ENCODE peak calls at places on chromosomes 6 and 20, in four cellular contexts. S is GM12891, Y is GM12878, N is SK-N-SH. F is an unnamed sample.

GRCh38 chr6:47106216-47106615 is 64.1 kb upstream of the ADGRF1 start:
- DNase-seq in N (no peak), S (no peak), Y (no peak), F (no peak)

GRCh38 chr6:52616271-52616670 is 39.4 kb upstream of the TRAM2 start:
- DNase-seq in N (no peak), Y (no peak), S (no peak), F (no peak)

GRCh38 chr20:60010689-60011417 is 52.6 kb downstream of the CDH26 start:
- DNase-seq in Y (no peak), S (no peak), N (no peak), F (no peak)

GRCh38 chr20:14951105-14951504 is 613.7 kb upstream of the FLRT3 start:
- DNase-seq in S (no peak), N (no peak), Y (no peak), F (no peak)

GRCh38 chr6:63802606-63803206 is 167.1 kb downstream of the PHF3 start:
- DNase-seq in S (no peak), N (peak), Y (no peak), F (no peak)

GRCh38 chr6:14212020-14212419 is 94.4 kb downstream of the CD83 start:
- DNase-seq in Y (no peak), S (no peak), N (no peak), F (no peak)

GRCh38 chr6:115573866-115574265 is 486.8 kb downstream of the FRK start:
- DNase-seq in S (no peak), Y (no peak), N (no peak), F (no peak)

GRCh38 chr6:148867851-148868250 is 121.0 kb downstream of the UST start:
- DNase-seq in S (no peak), N (no peak), Y (no peak), F (no peak)

DNA sequence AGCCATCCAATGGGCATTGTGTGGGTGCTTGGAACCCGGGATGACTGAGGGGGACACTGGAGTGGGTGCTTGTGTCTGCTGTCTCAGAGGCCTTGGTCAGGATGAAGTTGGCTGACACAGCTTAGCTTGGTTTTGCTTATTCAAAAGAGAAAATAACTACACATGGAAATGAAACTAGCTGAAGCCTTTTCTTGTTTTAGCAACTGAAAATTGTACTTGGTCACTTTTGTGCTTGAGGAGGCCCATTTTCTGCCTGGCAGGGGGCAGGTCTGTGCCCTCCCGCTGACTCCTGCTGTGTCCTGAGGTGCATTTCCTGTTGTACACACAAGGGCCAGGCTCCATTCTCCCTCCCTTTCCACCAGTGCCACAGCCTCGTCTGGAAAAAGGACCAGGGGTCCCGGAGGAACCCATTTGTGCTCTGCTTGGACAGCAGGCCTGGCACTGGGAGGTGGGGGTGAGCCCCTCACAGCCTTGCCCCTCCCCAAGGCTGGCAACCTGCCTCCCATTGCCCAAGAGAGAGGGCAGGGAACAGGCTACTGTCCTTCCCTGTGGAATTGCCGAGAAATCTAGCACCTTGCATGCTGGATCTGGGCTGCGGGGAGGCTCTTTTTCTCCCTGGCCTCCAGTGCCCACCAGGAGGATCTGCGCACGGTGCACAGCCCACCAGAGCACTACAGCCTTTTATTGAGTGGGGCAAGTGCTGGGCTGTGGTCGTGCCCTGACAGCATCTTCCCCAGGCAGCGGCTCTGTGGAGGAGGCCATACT is 49.4 kb downstream of the PYGB start:
- DNase-seq in Y (peak), N (no peak), S (peak), F (peak)
- TF ChIP-seq TAF1 in Y (no peak), N (no peak), S (no peak), F (no peak)

GRCh38 chr6:105483492-105483891 is 80.6 kb upstream of the PREP start:
- DNase-seq in Y (no peak), N (no peak), S (no peak), F (no peak)
- TF ChIP-seq TAF1 in Y (no peak), N (no peak), S (no peak), F (no peak)

GRCh38 chr6:166365806-166366205 is 16.9 kb downstream of the MPC1 start:
- DNase-seq in N (no peak), Y (no peak), S (no peak), F (no peak)

GRCh38 chr6:166365221-166365620 is 17.5 kb downstream of the MPC1 start:
- DNase-seq in N (no peak), S (no peak), Y (no peak), F (no peak)

GRCh38 chr6:166364480-166364879 is 18.3 kb downstream of the MPC1 start:
- DNase-seq in Y (no peak), N (no peak), S (no peak), F (no peak)

GRCh38 chr6:166360243-166361079 is 18.1 kb upstream of the SFT2D1 start:
- DNase-seq in S (no peak), Y (no peak), N (no peak), F (no peak)

DNA sequence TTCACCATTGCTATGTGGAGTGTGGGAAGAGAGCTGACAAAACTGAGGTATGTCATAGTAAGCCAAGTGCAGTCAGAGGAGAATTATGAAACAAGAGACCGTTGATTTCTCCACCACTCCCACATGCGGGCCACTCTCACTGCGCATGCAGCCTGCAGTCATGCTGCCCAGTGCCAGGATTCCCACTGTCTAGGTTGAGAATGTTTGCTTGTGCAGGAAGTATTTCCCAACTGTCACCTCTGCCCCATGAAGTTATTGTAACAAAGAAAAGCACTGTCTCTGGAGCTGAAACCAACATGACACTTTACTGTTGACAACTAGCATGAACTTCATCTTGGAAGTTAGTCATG is 18.7 kb upstream of the SFT2D1 start:
- DNase-seq in S (no peak), Y (no peak), N (no peak), F (no peak)
- TF ChIP-seq TAF1 in S (no peak), Y (no peak), N (no peak), F (no peak)

GRCh38 chr6:147758305-147758704 is 249.8 kb downstream of the SAMD5 start:
- DNase-seq in S (no peak), Y (no peak), N (no peak), F (no peak)

GRCh38 chr6:147756000-147756399 is 247.5 kb downstream of the SAMD5 start:
- DNase-seq in Y (no peak), S (no peak), N (no peak), F (no peak)

GRCh38 chr6:147759088-147759487 is 250.6 kb downstream of the SAMD5 start:
- DNase-seq in S (no peak), N (no peak), Y (no peak), F (no peak)
- TF ChIP-seq TAF1 in S (no peak), N (no peak), Y (no peak), F (no peak)

GRCh38 chr20:11799131-11799800 is 118.4 kb upstream of the BTBD3 start:
- DNase-seq in N (peak), S (no peak), Y (no peak), F (no peak)
- TF ChIP-seq TAF1 in N (no peak), S (no peak), Y (no peak), F (no peak)